ENCODE peak calls at places on chromosome 21, in eight cellular contexts. One of them, this sample, is unnamed. For H3K36me3, the result is how much of the 10 kb centered on the place peaks cover.

GRCh38 chr21:45430521-45431501 is 25.8 kb downstream of the COL18A1 start:
- DNase-seq in mucosa of descending colon: no peak
- DNase-seq in CD8-positive, alpha-beta T cell: no peak
- DNase-seq in PC-3: no peak
- DNase-seq in fibroblast of lung: peak
- DNase-seq in aorta: no peak
- DNase-seq in BJ: no peak
- DNase-seq in tibial nerve: no peak
- DNase-seq in this sample: no peak

GRCh38 chr21:35428489-35428888 is 379.4 kb upstream of the RUNX1 start:
- DNase-seq in mucosa of descending colon: no peak
- DNase-seq in CD8-positive, alpha-beta T cell: peak
- DNase-seq in PC-3: no peak
- DNase-seq in fibroblast of lung: no peak
- DNase-seq in aorta: peak
- DNase-seq in BJ: no peak
- DNase-seq in tibial nerve: peak
- DNase-seq in this sample: no peak

GRCh38 chr21:45983981-45984551 is 2.5 kb downstream of the COL6A1 start:
- DNase-seq in mucosa of descending colon: peak
- DNase-seq in CD8-positive, alpha-beta T cell: no peak
- DNase-seq in PC-3: peak
- DNase-seq in fibroblast of lung: no peak
- DNase-seq in aorta: peak
- DNase-seq in BJ: no peak
- DNase-seq in tibial nerve: no peak
- DNase-seq in this sample: peak

GRCh38 chr21:41359289-41359688 is 2.5 kb upstream of the MX2 start:
- DNase-seq in mucosa of descending colon: no peak
- DNase-seq in CD8-positive, alpha-beta T cell: no peak
- DNase-seq in PC-3: no peak
- DNase-seq in fibroblast of lung: no peak
- DNase-seq in aorta: no peak
- DNase-seq in BJ: no peak
- DNase-seq in tibial nerve: no peak
- DNase-seq in this sample: no peak

GRCh38 chr21:34613679-34614442 is 1.1 kb downstream of the RCAN1 start:
- DNase-seq in mucosa of descending colon: peak
- DNase-seq in CD8-positive, alpha-beta T cell: no peak
- DNase-seq in PC-3: peak
- DNase-seq in fibroblast of lung: no peak
- DNase-seq in aorta: no peak
- DNase-seq in BJ: no peak
- DNase-seq in tibial nerve: no peak
- DNase-seq in this sample: no peak

GRCh38 chr21:27817061-27817460 is 850.2 kb upstream of the ADAMTS5 start:
- DNase-seq in mucosa of descending colon: no peak
- DNase-seq in CD8-positive, alpha-beta T cell: no peak
- DNase-seq in PC-3: no peak
- DNase-seq in fibroblast of lung: no peak
- DNase-seq in aorta: no peak
- DNase-seq in BJ: no peak
- DNase-seq in tibial nerve: no peak
- DNase-seq in this sample: no peak

GRCh38 chr21:45269861-45270260 is 17.8 kb downstream of the POFUT2 start:
- DNase-seq in mucosa of descending colon: peak
- DNase-seq in CD8-positive, alpha-beta T cell: no peak
- DNase-seq in PC-3: no peak
- DNase-seq in fibroblast of lung: no peak
- DNase-seq in aorta: no peak
- DNase-seq in BJ: no peak
- DNase-seq in tibial nerve: no peak
- DNase-seq in this sample: peak

GRCh38 chr21:39386194-39386593 is 37.3 kb upstream of the HMGN1 start:
- DNase-seq in mucosa of descending colon: peak
- DNase-seq in CD8-positive, alpha-beta T cell: peak
- DNase-seq in PC-3: no peak
- DNase-seq in fibroblast of lung: peak
- DNase-seq in aorta: peak
- DNase-seq in BJ: no peak
- DNase-seq in tibial nerve: no peak
- DNase-seq in this sample: no peak

GRCh38 chr21:36127250-36127904 is 7.5 kb upstream of the CBR3 start:
- DNase-seq in mucosa of descending colon: no peak
- DNase-seq in CD8-positive, alpha-beta T cell: no peak
- DNase-seq in PC-3: no peak
- DNase-seq in fibroblast of lung: no peak
- DNase-seq in aorta: no peak
- DNase-seq in BJ: no peak
- DNase-seq in tibial nerve: no peak
- DNase-seq in this sample: no peak

DNA sequence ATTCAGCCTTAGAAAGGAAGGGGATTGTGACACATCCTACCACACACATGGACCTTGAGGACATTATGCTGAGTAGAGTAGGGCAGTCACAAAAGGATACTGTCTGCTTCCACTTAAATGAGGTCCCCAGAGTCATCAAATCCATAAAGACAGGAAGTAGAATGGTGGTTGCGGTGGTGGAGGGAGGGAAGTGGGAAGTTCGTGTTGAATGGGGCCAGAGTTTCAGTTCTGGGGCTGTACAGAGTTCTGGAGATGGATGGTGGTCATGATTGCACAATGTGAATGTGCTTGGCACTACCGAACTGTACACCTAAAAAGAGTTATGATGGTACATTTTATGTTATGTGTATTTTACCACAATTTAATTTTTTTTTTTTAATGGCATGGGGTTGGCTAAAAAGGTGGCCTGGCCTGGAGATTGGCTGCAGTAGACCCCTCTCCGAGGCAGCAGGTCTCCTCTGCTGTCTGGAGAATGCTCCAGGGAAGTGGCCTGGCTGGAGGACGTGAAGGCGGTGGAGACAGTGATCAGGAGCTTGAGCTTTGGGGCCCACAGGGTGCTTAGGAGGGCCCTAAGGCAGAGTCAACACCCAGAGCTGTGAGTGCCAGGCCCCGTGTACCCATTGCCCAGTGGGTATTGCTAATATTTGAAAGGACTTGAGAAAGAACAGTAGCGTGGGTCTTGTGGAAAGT is 30.4 kb downstream of the IFNGR2 start:
- DNase-seq in mucosa of descending colon: no peak
- DNase-seq in CD8-positive, alpha-beta T cell: no peak
- DNase-seq in PC-3: no peak
- DNase-seq in fibroblast of lung: no peak
- DNase-seq in aorta: no peak
- DNase-seq in BJ: no peak
- DNase-seq in tibial nerve: no peak
- DNase-seq in this sample: no peak
- H3K36me3 ChIP-seq in mucosa of descending colon: under half
- H3K36me3 ChIP-seq in CD8-positive, alpha-beta T cell: under half
- H3K36me3 ChIP-seq in PC-3: under half
- H3K36me3 ChIP-seq in fibroblast of lung: under half
- H3K36me3 ChIP-seq in aorta: under half
- H3K36me3 ChIP-seq in BJ: under half
- H3K36me3 ChIP-seq in tibial nerve: half or more
- H3K36me3 ChIP-seq in this sample: half or more

GRCh38 chr21:21085206-21085605 is 87.0 kb downstream of the NCAM2 start:
- DNase-seq in mucosa of descending colon: no peak
- DNase-seq in CD8-positive, alpha-beta T cell: no peak
- DNase-seq in PC-3: no peak
- DNase-seq in fibroblast of lung: no peak
- DNase-seq in aorta: no peak
- DNase-seq in BJ: no peak
- DNase-seq in tibial nerve: no peak
- DNase-seq in this sample: no peak

GRCh38 chr21:21084179-21084578 is 86.0 kb downstream of the NCAM2 start:
- DNase-seq in mucosa of descending colon: no peak
- DNase-seq in CD8-positive, alpha-beta T cell: no peak
- DNase-seq in PC-3: no peak
- DNase-seq in fibroblast of lung: peak
- DNase-seq in aorta: no peak
- DNase-seq in BJ: no peak
- DNase-seq in tibial nerve: no peak
- DNase-seq in this sample: no peak
- H3K36me3 ChIP-seq in mucosa of descending colon: under half
- H3K36me3 ChIP-seq in CD8-positive, alpha-beta T cell: under half
- H3K36me3 ChIP-seq in PC-3: under half
- H3K36me3 ChIP-seq in fibroblast of lung: under half
- H3K36me3 ChIP-seq in aorta: under half
- H3K36me3 ChIP-seq in BJ: under half
- H3K36me3 ChIP-seq in tibial nerve: under half
- H3K36me3 ChIP-seq in this sample: under half

DNA sequence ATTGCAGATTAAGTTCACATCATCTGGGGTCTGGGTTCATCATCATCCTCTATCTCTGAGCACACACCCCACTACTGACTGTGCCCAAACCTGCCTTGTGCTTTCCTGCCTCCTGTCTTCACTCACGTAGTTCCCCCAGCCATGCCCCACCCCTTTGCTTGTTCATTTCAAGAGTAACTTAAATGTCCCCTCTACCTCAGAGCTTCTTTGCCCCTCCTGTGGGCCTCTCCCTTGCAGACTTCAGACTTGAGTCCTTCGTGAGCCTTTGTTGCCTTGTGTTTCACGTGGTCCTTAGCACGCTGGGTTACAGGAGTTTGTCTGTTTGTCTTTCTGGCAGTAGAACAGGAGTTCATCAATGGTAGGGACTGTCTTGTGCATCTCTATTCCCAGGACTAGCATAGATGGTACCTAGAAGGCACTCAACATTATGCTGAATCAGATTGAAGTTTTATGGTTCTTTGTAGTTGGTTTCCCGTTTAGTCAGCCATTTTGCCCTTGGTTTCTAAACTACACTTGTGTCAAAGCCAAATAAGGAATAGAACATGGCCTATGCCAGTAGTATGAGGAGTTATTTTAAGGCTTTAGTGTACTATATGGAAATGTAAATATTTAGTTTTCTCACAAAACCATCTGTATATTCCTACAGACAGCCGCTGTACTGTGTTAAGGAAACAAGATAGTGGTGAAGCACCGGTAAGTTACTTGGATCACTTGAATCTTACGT is 86.2 kb downstream of the TTC3 start:
- DNase-seq in mucosa of descending colon: no peak
- DNase-seq in CD8-positive, alpha-beta T cell: no peak
- DNase-seq in PC-3: no peak
- DNase-seq in fibroblast of lung: peak
- DNase-seq in aorta: no peak
- DNase-seq in BJ: no peak
- DNase-seq in tibial nerve: no peak
- DNase-seq in this sample: no peak
- H3K36me3 ChIP-seq in mucosa of descending colon: under half
- H3K36me3 ChIP-seq in CD8-positive, alpha-beta T cell: under half
- H3K36me3 ChIP-seq in PC-3: half or more
- H3K36me3 ChIP-seq in fibroblast of lung: under half
- H3K36me3 ChIP-seq in aorta: under half
- H3K36me3 ChIP-seq in BJ: under half
- H3K36me3 ChIP-seq in tibial nerve: half or more
- H3K36me3 ChIP-seq in this sample: half or more

DNA sequence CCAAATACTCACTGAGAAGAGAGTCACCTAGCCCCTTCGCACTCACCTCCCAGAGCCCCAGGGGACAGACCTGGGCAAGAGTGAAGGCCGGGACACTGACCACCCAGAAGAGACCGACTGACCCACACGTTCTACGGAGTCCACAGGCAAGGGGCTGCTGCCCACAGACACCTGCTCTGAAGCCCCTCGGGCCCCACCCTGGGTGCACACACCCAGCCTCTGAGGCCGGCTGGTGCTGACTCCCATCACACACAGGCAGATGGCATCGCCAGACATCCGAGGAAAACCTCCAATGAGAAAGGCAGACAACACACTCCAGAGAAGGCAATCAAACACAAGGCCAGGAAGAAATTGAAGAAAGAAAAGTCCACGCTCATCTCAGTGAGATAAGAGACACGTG is 22.1 kb downstream of the WDR4 start:
- DNase-seq in mucosa of descending colon: no peak
- DNase-seq in CD8-positive, alpha-beta T cell: no peak
- DNase-seq in PC-3: no peak
- DNase-seq in fibroblast of lung: no peak
- DNase-seq in aorta: no peak
- DNase-seq in BJ: no peak
- DNase-seq in tibial nerve: no peak
- DNase-seq in this sample: no peak
- H3K36me3 ChIP-seq in mucosa of descending colon: under half
- H3K36me3 ChIP-seq in CD8-positive, alpha-beta T cell: half or more
- H3K36me3 ChIP-seq in PC-3: half or more
- H3K36me3 ChIP-seq in fibroblast of lung: under half
- H3K36me3 ChIP-seq in aorta: under half
- H3K36me3 ChIP-seq in BJ: under half
- H3K36me3 ChIP-seq in tibial nerve: half or more
- H3K36me3 ChIP-seq in this sample: half or more

This sample was measured in RWPE2.